ENCODE peak calls at places on chromosomes 11 and 22, in five cellular contexts. W is astrocyte of the spinal cord, E is mammary epithelial cell, B is A549, U is fibroblast of the aortic adventitia. Y is an unnamed sample.

GRCh38 chr22:36938886-36939285 is 25.5 kb downstream of the CSF2RB start:
- DNase-seq in W (no peak), E (no peak), B (no peak), U (no peak), Y (no peak)

GRCh38 chr22:48702573-48703264 is 1125.0 kb downstream of the BRD1 start:
- DNase-seq in W (no peak), E (no peak), B (no peak), U (no peak), Y (no peak)

GRCh38 chr11:133240908-133241307 is 291.4 kb downstream of the OPCML start:
- DNase-seq in W (no peak), E (no peak), B (no peak), U (no peak), Y (no peak)

GRCh38 chr22:46815896-46816721 is 53.7 kb downstream of the TBC1D22A start:
- DNase-seq in W (peak; percentile 47), E (no peak), B (no peak), U (peak; percentile 73), Y (peak; percentile 21)

GRCh38 chr11:67032830-67033555 is 10.1 kb downstream of the SYT12 start:
- DNase-seq in W (peak; percentile 94), E (peak; percentile 79), B (peak; percentile 60), U (peak; percentile 91), Y (peak; percentile 92)

GRCh38 chr11:117600261-117600783 is 196.7 kb downstream of the DSCAML1 start:
- DNase-seq in W (no peak), E (no peak), B (no peak), U (no peak), Y (no peak)

GRCh38 chr22:25566812-25567211 is 2.3 kb downstream of the GRK3 start:
- DNase-seq in W (no peak), E (no peak), B (no peak), U (no peak), Y (no peak)

GRCh38 chr11:13955971-13956421 is 6.5 kb upstream of the SPON1 start:
- DNase-seq in W (peak; percentile 64), E (no peak), B (no peak), U (peak; percentile 86), Y (peak; percentile 87)

GRCh38 chr11:66744485-66745355 is 15.7 kb upstream of the SPTBN2 start:
- DNase-seq in W (peak; percentile 50), E (peak; percentile 82), B (peak; percentile 94), U (peak; percentile 55), Y (peak; percentile 88)

GRCh38 chr11:2527621-2528291 is 82.9 kb downstream of the KCNQ1 start:
- DNase-seq in W (no peak), E (no peak), B (no peak), U (no peak), Y (no peak)

GRCh38 chr22:22556995-22557925 is 1.8 kb downstream of the PRAME start:
- DNase-seq in W (no peak), E (no peak), B (peak; percentile 58), U (no peak), Y (no peak)

GRCh38 chr22:37904572-37905533 is 1.2 kb upstream of the MICALL1 start:
- DNase-seq in W (peak; percentile 98), E (peak; percentile 97), B (peak; percentile 84), U (peak; percentile 99), Y (peak; percentile 98)

GRCh38 chr22:49958961-49959781 is 1.4 kb upstream of the PIM3 start:
- DNase-seq in W (no peak), E (no peak), B (no peak), U (no peak), Y (no peak)

GRCh38 chr11:110367571-110367970 is 62.2 kb upstream of the FDX1 start:
- DNase-seq in W (no peak), E (no peak), B (no peak), U (peak; percentile 45), Y (no peak)
- TF ChIP-seq CTCF in W (no peak), E (no peak), B (peak; percentile 31), U (no peak), Y (no peak)

GRCh38 chr11:78276311-78276710 is 87.6 kb downstream of the USP35 start:
- DNase-seq in W (no peak), E (no peak), B (no peak), U (no peak), Y (no peak)

GRCh38 chr11:78282821-78283220 is 94.1 kb downstream of the USP35 start:
- DNase-seq in W (no peak), E (no peak), B (no peak), U (no peak), Y (no peak)

GRCh38 chr11:78281511-78281910 is 92.8 kb downstream of the USP35 start:
- DNase-seq in W (no peak), E (no peak), B (no peak), U (peak; percentile 38), Y (no peak)

GRCh38 chr11:78274739-78275138 is 86.0 kb downstream of the USP35 start:
- DNase-seq in W (no peak), E (no peak), B (no peak), U (no peak), Y (no peak)

GRCh38 chr11:78277314-78277994 is 88.7 kb downstream of the USP35 start:
- DNase-seq in W (no peak), E (no peak), B (no peak), U (no peak), Y (no peak)
- H3K4me3 ChIP-seq in W (no peak overlapping the region), E (no peak overlapping the region), B (no peak overlapping the region), U (no peak overlapping the region), Y (no peak overlapping the region)

GRCh38 chr11:71372693-71373657 is 75.2 kb downstream of the DHCR7 start:
- DNase-seq in W (peak; percentile 45), E (peak; percentile 17), B (peak; percentile 30), U (peak; percentile 56), Y (peak; percentile 30)
- TF ChIP-seq CTCF in W (peak; percentile 64), E (peak; percentile 59), B (peak; percentile 67), U (peak; percentile 69), Y (peak; percentile 47)

DNA sequence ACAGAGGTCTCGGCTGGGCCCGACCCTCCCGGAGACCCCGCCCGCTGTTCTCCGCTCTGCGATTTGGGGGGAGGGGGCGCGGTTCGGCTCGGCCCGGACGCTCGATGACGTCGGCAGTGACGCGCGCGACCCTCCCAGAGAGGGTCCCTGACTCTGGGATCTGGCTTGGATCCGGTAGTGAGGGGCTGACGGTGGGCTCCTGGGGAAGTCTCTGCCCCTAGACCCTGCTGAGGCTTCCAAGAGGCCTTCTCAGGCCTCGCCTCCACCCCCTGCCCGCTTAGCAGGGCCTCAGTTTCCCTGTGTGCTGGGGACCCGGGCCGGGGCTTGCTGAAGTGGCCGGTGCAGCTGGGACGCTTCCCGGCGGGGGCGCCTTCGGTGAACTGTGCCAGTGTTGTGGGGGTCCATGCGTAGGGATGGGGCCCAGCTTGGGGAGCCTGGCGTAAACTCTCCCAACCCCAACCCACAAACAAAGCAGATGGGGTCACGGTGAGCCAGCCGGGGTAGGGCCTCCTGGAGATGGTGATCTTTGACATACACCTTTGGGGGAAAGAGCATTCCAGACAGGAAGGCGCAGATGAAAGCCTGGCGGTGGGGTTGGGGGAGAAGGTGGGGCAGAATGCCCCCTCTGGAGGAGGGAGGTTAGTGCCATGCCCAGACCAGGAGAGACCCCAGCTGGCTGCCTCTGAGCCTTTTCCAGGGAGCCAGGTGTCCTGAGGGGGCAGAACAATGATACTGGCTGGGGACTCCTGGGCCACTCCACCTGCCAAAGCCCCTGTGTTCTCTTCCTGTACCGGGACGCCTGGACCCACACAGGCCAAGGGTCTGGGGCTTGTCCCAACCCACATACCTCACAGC is 1.0 kb downstream of the B4GALNT4 start:
- DNase-seq in W (no peak), E (no peak), B (no peak), U (no peak), Y (no peak)
- H3K4me3 ChIP-seq in W (peak overlapping the region; percentile 43), E (peak overlapping the region; percentile 47), B (peak overlapping the region; percentile 60), U (peak overlapping the region; percentile 64), Y (peak overlapping the region; percentile 35)

GRCh38 chr22:45462034-45462655 is 40.5 kb upstream of the FBLN1 start:
- DNase-seq in W (no peak), E (no peak), B (no peak), U (no peak), Y (no peak)
- TF ChIP-seq CTCF in W (no peak), E (no peak), B (no peak), U (no peak), Y (no peak)

GRCh38 chr22:38957046-38957770 is at the start of gene APOBEC3A:
- DNase-seq in W (no peak), E (no peak), B (no peak), U (no peak), Y (no peak)
- H3K4me3 ChIP-seq in W (no peak within 1 kb of the TSS), E (no peak within 1 kb of the TSS), B (no peak within 1 kb of the TSS), U (no peak within 1 kb of the TSS), Y (no peak within 1 kb of the TSS)

DNA sequence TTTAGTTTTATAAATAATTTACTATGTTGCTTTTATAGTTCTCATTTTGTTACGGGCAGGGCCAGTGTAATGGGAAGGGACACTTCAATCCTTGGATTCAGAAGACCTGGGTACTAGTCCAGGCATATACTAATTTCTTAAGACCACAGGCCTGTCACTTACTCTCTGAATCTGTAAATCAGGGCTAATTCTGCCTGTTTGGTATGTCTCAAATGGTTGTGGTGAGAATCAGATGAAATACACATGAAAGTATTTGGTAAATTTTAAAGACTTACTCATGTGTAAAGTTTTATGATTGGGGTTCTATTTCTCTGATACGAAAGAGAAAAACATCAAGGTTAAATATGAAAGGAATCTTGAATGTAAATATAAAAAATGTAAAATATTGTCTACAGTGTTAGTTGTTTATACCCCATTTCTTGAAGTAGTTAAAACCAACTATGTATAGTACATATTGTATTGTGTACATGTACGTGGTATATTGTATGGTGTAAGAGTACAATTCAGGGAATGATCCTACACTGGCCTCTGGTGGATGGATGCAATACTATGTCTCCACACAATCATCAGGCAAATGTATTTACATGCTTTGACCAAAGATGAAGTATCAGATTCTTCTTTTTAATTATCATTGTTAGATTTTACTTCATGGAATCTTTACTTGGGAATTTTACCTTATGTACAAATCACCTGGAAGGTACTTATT is 24.5 kb upstream of the RAG2 start:
- DNase-seq in W (peak; percentile 29), E (peak; percentile 25), B (peak; percentile 4), U (peak; percentile 41), Y (peak; percentile 2)
- TF ChIP-seq CTCF in W (peak; percentile 51), E (peak; percentile 65), B (peak; percentile 44), U (peak; percentile 55), Y (peak; percentile 48)

Y was measured in foreskin fibroblast.